ENCODE peak calls at places on chromosomes 12 and 14, in five cellular contexts. Q, U, C, T and E are unnamed samples.

GRCh38 chr14:64625363-64626232 is 75.8 kb downstream of the PPP1R36 start:
- DNase-seq in T (no peak), C (no peak), U (no peak), Q (no peak), E (no peak)

GRCh38 chr12:98416845-98417244 is 98.5 kb upstream of the TMPO start:
- DNase-seq in U (peak), Q (no peak), C (no peak), T (no peak), E (no peak)

GRCh38 chr12:60093428-60093827 is 497.6 kb downstream of the SLC16A7 start:
- DNase-seq in U (no peak), C (no peak), Q (no peak), T (no peak), E (no peak)

GRCh38 chr14:68785817-68786490 is 6.9 kb downstream of the ZFP36L1 start:
- DNase-seq in T (no peak), Q (peak), C (no peak), U (no peak), E (no peak)

GRCh38 chr14:68695326-68695768 is 97.5 kb downstream of the ZFP36L1 start:
- DNase-seq in Q (no peak), C (no peak), T (no peak), U (no peak), E (no peak)

GRCh38 chr12:31369712-31370521 is 44.0 kb upstream of the SINHCAF start:
- DNase-seq in T (peak), C (no peak), U (no peak), Q (peak), E (no peak)

GRCh38 chr14:55481769-55482168 is 41.4 kb upstream of the TBPL2 start:
- DNase-seq in T (no peak), U (no peak), Q (no peak), C (no peak), E (no peak)

GRCh38 chr12:68358532-68359485 is 26.6 kb upstream of the MDM1 start:
- DNase-seq in U (peak), T (peak), Q (peak), C (no peak), E (peak)

GRCh38 chr14:105498430-105499255 is 7.6 kb downstream of the TEDC1 start:
- DNase-seq in U (no peak), C (no peak), T (no peak), Q (no peak), E (no peak)

GRCh38 chr12:104454997-104455396 is 1.8 kb upstream of the CHST11 start:
- DNase-seq in C (no peak), U (no peak), Q (no peak), T (no peak), E (no peak)

GRCh38 chr14:77458249-77458950 is 507 bp downstream of the AHSA1 start:
- DNase-seq in C (no peak), T (peak), Q (peak), U (peak), E (peak)

GRCh38 chr12:100166232-100166631 is 23.6 kb upstream of the BLTP3B start:
- DNase-seq in T (no peak), U (no peak), Q (no peak), C (no peak), E (no peak)

GRCh38 chr12:54603173-54603814 is 14.8 kb upstream of the PPP1R1A start:
- DNase-seq in C (peak), Q (peak), U (peak), T (peak), E (peak)

GRCh38 chr12:71469235-71469873 is 29.8 kb downstream of the LGR5 start:
- DNase-seq in Q (peak), T (peak), U (no peak), C (no peak), E (no peak)

GRCh38 chr12:103495783-103496456 is at the start of gene C12orf42:
- DNase-seq in U (no peak), Q (peak), C (peak), T (peak), E (peak)

GRCh38 chr12:131513606-131514005 is 197.3 kb upstream of the SFSWAP start:
- DNase-seq in T (no peak), C (no peak), Q (peak), U (no peak), E (no peak)

DNA sequence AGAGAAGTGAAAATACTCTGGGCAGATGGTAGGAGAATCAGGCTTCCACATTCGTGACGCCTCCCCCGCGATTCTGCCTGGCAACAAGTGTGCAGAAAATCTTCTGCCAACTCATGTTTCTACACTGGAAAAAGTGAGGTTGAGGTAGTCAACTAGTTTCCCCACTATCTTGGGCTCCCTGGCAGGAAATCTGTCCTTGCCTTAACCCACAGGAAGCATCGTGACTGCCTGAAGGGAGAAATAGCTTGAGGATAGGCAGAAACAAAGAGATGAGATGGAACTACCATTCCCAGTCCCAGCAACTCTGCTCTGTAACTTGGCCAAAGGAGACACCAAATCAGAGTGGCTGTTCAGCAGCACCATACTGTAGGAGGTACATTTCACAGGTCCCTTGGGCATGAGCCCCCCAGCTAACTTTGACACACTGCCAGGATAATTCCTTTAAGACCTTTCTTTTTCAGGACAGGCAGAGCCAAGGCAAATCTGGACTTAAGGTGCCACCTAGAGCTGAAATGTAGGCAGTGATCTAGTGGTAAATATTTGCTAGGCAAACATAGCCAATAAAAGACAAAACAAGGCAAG is 205.0 kb downstream of the PTPRO start:
- DNase-seq in C (no peak), T (no peak), Q (no peak), U (peak), E (no peak)
- TF ChIP-seq CTCF in C (peak), T (no peak), Q (peak), U (peak), E (peak)

GRCh38 chr14:58954874-58955273 is 233.6 kb upstream of the DAAM1 start:
- DNase-seq in U (no peak), Q (no peak), C (no peak), T (no peak), E (no peak)

GRCh38 chr14:58947156-58947555 is 241.3 kb upstream of the DAAM1 start:
- DNase-seq in Q (no peak), T (no peak), C (no peak), U (no peak), E (no peak)

GRCh38 chr14:58947816-58948440 is 240.5 kb upstream of the DAAM1 start:
- DNase-seq in C (no peak), U (no peak), T (peak), Q (peak), E (peak)

GRCh38 chr14:58954052-58954451 is 234.4 kb upstream of the DAAM1 start:
- DNase-seq in U (no peak), Q (no peak), T (no peak), C (no peak), E (no peak)

DNA sequence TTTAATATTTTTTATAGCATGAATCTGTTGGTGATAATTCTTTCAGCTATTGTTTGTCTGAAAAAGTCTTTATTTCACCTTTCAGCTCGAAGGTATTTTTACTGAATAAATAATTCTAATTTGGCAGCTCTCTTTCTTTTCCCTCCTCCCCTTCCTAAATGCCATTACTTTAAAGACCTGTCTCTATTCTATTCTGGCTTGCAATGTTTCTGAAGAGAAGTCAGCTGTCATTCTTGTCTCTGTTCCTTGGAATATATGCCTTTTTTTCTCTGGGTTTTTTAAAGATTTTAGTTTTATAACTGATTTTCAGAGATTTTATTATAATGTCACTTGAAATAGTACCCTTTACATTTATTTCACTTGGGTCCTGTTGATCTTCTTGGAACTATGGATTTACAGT is 237.9 kb upstream of the DAAM1 start:
- DNase-seq in Q (no peak), U (no peak), C (no peak), T (no peak), E (no peak)
- TF ChIP-seq CTCF in Q (no peak), U (no peak), C (no peak), T (no peak), E (no peak)

GRCh38 chr12:14418526-14418925 is 53.0 kb downstream of the ATF7IP start:
- DNase-seq in U (no peak), Q (no peak), C (no peak), T (no peak), E (no peak)
- TF ChIP-seq CTCF in U (peak), Q (peak), C (peak), T (no peak), E (peak)

DNA sequence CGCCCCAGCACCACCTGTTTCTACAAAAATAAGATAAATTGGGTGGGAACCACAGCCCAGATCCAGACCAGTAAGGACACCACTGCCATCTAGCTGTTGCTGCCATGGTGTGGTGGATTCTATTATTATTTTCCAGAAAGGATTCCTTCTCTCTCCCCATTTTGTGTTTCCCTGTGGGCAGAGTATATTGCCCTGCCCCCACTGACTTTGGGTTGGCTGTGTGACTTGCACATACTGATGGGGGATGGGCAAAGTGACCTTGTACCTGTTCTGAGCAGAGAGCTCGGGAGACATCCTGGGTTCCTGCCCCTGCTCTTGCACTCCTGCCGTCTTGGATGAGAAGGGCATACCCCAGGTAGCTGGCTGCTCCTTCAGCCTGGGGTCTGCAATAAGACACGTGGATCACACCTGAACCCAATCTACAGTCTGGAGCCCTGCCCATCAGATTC is 24.3 kb downstream of the MOAP1 start:
- DNase-seq in U (peak), T (peak), C (no peak), Q (peak), E (no peak)
- TF ChIP-seq CTCF in U (peak), T (no peak), C (peak), Q (peak), E (peak)